ENCODE peak calls at places on chromosomes 13 and 19, in five cellular contexts. P is HS-27A, A is lung, R is ascending aorta, F is uterus. L is an unnamed sample.

GRCh38 chr19:7211191-7211988 is 82.8 kb downstream of the INSR start:
- DNase-seq in P (no peak), A (no peak), R (no peak), F (peak), L (no peak)

GRCh38 chr19:12723643-12724426 is at the start of gene TNPO2:
- DNase-seq in P (no peak), A (peak), R (no peak), F (peak), L (no peak)

GRCh38 chr19:2867025-2867991 is at the start of gene ZNF556:
- DNase-seq in P (no peak), A (no peak), R (no peak), F (peak), L (no peak)

GRCh38 chr19:19140476-19140875 is 2.2 kb upstream of the TMEM161A start:
- DNase-seq in P (no peak), A (no peak), R (no peak), F (no peak), L (no peak)

GRCh38 chr13:30125422-30126073 is 181.8 kb downstream of the KATNAL1 start:
- DNase-seq in P (no peak), A (peak), R (no peak), F (peak), L (no peak)

GRCh38 chr19:45376045-45376724 is 5.8 kb upstream of the ERCC2 start:
- DNase-seq in P (peak), A (peak), R (no peak), F (peak), L (no peak)

GRCh38 chr19:4108767-4109625 is 14.9 kb downstream of the MAP2K2 start:
- DNase-seq in P (no peak), A (no peak), R (no peak), F (no peak), L (no peak)

GRCh38 chr19:6058411-6059201 is 51.7 kb downstream of the RFX2 start:
- DNase-seq in P (no peak), A (no peak), R (no peak), F (no peak), L (no peak)

GRCh38 chr13:30743319-30744055 is 8.1 kb downstream of the ALOX5AP start:
- DNase-seq in P (peak), A (peak), R (no peak), F (peak), L (peak)

GRCh38 chr13:36918246-36919060 is 1.6 kb downstream of the SMAD9 start:
- DNase-seq in P (no peak), A (no peak), R (no peak), F (no peak), L (no peak)

GRCh38 chr13:101283782-101284181 is 132.5 kb downstream of the NALCN start:
- DNase-seq in P (no peak), A (no peak), R (no peak), F (no peak), L (no peak)

GRCh38 chr13:49932868-49933267 is 3.3 kb downstream of the SPRYD7 start:
- DNase-seq in P (no peak), A (no peak), R (no peak), F (no peak), L (no peak)

GRCh38 chr19:11291991-11292390 is 4.0 kb upstream of the TSPAN16 start:
- DNase-seq in P (no peak), A (no peak), R (no peak), F (no peak), L (no peak)

GRCh38 chr13:36879218-36879938 is 40.7 kb downstream of the SMAD9 start:
- DNase-seq in P (no peak), A (no peak), R (no peak), F (no peak), L (no peak)

GRCh38 chr13:28336193-28336657 is 158.7 kb downstream of the FLT1 start:
- DNase-seq in P (no peak), A (no peak), R (no peak), F (peak), L (no peak)

GRCh38 chr13:75432811-75433244 is 49.1 kb downstream of the TBC1D4 start:
- DNase-seq in P (no peak), A (no peak), R (no peak), F (no peak), L (no peak)

GRCh38 chr19:1630012-1630411 is 22.4 kb downstream of the TCF3 start:
- DNase-seq in P (no peak), A (no peak), R (no peak), F (no peak), L (no peak)

GRCh38 chr13:104645786-104646185 is 1579.6 kb upstream of the SLC10A2 start:
- DNase-seq in P (no peak), A (no peak), R (no peak), F (no peak), L (no peak)

GRCh38 chr13:79830426-79830825 is 349.5 kb downstream of the NDFIP2 start:
- DNase-seq in P (no peak), A (no peak), R (no peak), F (no peak), L (no peak)

GRCh38 chr13:30572859-30573275 is 44.9 kb upstream of the USPL1 start:
- DNase-seq in P (no peak), A (no peak), R (no peak), F (no peak), L (no peak)

GRCh38 chr19:709196-709964 is 645 bp downstream of the PALM start:
- DNase-seq in P (no peak), A (no peak), R (no peak), F (no peak), L (no peak)

GRCh38 chr13:40653558-40654318 is 12.7 kb downstream of the FOXO1 start:
- DNase-seq in P (no peak), A (no peak), R (no peak), F (no peak), L (no peak)

GRCh38 chr13:50344717-50345116 is 329.5 kb downstream of the KCNRG start:
- DNase-seq in P (no peak), A (no peak), R (no peak), F (no peak), L (no peak)

GRCh38 chr19:44055870-44056269 is 4.0 kb downstream of the ZNF223 start:
- DNase-seq in P (no peak), A (no peak), R (no peak), F (no peak), L (no peak)

GRCh38 chr13:69951412-69951811 is 156.2 kb upstream of the ATXN8OS start:
- DNase-seq in P (no peak), A (no peak), R (no peak), F (no peak), L (no peak)

L was measured in Panc1.